ENCODE peak calls at places on chromosomes 13 and 19, in six cellular contexts. One of them, this sample, is unnamed.

GRCh38 chr19:38773469-38774177 is at the start of gene LGALS7:
- DNase-seq in H1: no peak
- DNase-seq in HepG2: no peak
- DNase-seq in K562: no peak
- DNase-seq in HCT116: no peak
- DNase-seq in endothelial cell of umbilical vein: no peak
- DNase-seq in this sample: no peak

GRCh38 chr19:41114132-41114531 is at the start of gene CYP2F1:
- DNase-seq in endothelial cell of umbilical vein: no peak
- DNase-seq in H1: no peak
- DNase-seq in K562: peak; percentile 2
- DNase-seq in HepG2: no peak
- DNase-seq in HCT116: no peak
- DNase-seq in this sample: no peak

GRCh38 chr19:15759962-15760565 is 22.3 kb downstream of the OR10H3 start:
- DNase-seq in endothelial cell of umbilical vein: no peak
- DNase-seq in K562: peak; percentile 32
- DNase-seq in H1: no peak
- DNase-seq in HepG2: peak; percentile 34
- DNase-seq in HCT116: peak; percentile 12
- DNase-seq in this sample: no peak

GRCh38 chr13:22081430-22081829 is 410.6 kb downstream of the FGF9 start:
- DNase-seq in HepG2: no peak
- DNase-seq in endothelial cell of umbilical vein: no peak
- DNase-seq in K562: no peak
- DNase-seq in HCT116: no peak
- DNase-seq in H1: no peak
- DNase-seq in this sample: no peak

GRCh38 chr13:51797664-51798488 is 6.1 kb downstream of the DHRS12 start:
- DNase-seq in K562: no peak
- DNase-seq in HCT116: peak; percentile 66
- DNase-seq in endothelial cell of umbilical vein: peak; percentile 36
- DNase-seq in H1: no peak
- DNase-seq in HepG2: peak; percentile 66
- DNase-seq in this sample: no peak

GRCh38 chr13:102914629-102914935 is 68.8 kb downstream of the ERCC5 start:
- DNase-seq in K562: no peak
- DNase-seq in H1: no peak
- DNase-seq in HCT116: no peak
- DNase-seq in endothelial cell of umbilical vein: no peak
- DNase-seq in HepG2: no peak
- DNase-seq in this sample: no peak

GRCh38 chr19:33558846-33559245 is 37.3 kb upstream of the PEPD start:
- DNase-seq in HCT116: no peak
- DNase-seq in H1: no peak
- DNase-seq in K562: no peak
- DNase-seq in HepG2: no peak
- DNase-seq in endothelial cell of umbilical vein: no peak
- DNase-seq in this sample: no peak

GRCh38 chr13:33606692-33607091 is 211.3 kb upstream of the RFC3 start:
- DNase-seq in H1: peak; percentile 23
- DNase-seq in HCT116: no peak
- DNase-seq in K562: no peak
- DNase-seq in HepG2: no peak
- DNase-seq in endothelial cell of umbilical vein: no peak
- DNase-seq in this sample: no peak

GRCh38 chr19:7230826-7231225 is 63.4 kb downstream of the INSR start:
- DNase-seq in K562: no peak
- DNase-seq in H1: no peak
- DNase-seq in HCT116: no peak
- DNase-seq in HepG2: no peak
- DNase-seq in endothelial cell of umbilical vein: no peak
- DNase-seq in this sample: no peak

GRCh38 chr19:30063184-30064020 is 121.4 kb downstream of the URI1 start:
- DNase-seq in HCT116: no peak
- DNase-seq in endothelial cell of umbilical vein: no peak
- DNase-seq in H1: no peak
- DNase-seq in K562: no peak
- DNase-seq in HepG2: no peak
- DNase-seq in this sample: no peak

GRCh38 chr19:32809254-32809653 is 60.3 kb downstream of the SLC7A9 start:
- DNase-seq in HepG2: no peak
- DNase-seq in K562: no peak
- DNase-seq in HCT116: no peak
- DNase-seq in H1: no peak
- DNase-seq in endothelial cell of umbilical vein: no peak
- DNase-seq in this sample: no peak

GRCh38 chr13:112961457-112962369 is 7.3 kb upstream of the MCF2L start:
- DNase-seq in H1: no peak
- DNase-seq in K562: no peak
- DNase-seq in endothelial cell of umbilical vein: no peak
- DNase-seq in HCT116: no peak
- DNase-seq in HepG2: no peak
- DNase-seq in this sample: no peak

GRCh38 chr19:18379803-18380747 is 5.9 kb upstream of the GDF15 start:
- DNase-seq in H1: no peak
- DNase-seq in HCT116: peak; percentile 93
- DNase-seq in endothelial cell of umbilical vein: no peak
- DNase-seq in K562: peak; percentile 48
- DNase-seq in HepG2: peak; percentile 98
- DNase-seq in this sample: no peak

GRCh38 chr19:51980116-51980736 is 6.4 kb downstream of the ZNF350 start:
- DNase-seq in HepG2: no peak
- DNase-seq in endothelial cell of umbilical vein: no peak
- DNase-seq in H1: no peak
- DNase-seq in K562: no peak
- DNase-seq in HCT116: no peak
- DNase-seq in this sample: no peak

GRCh38 chr19:55158848-55159793 is 1.6 kb upstream of the TNNI3 start:
- DNase-seq in H1: no peak
- DNase-seq in K562: peak; percentile 77
- DNase-seq in HepG2: no peak
- DNase-seq in endothelial cell of umbilical vein: no peak
- DNase-seq in HCT116: no peak
- DNase-seq in this sample: no peak

GRCh38 chr13:39776439-39776838 is 121.0 kb downstream of the COG6 start:
- DNase-seq in H1: no peak
- DNase-seq in endothelial cell of umbilical vein: peak; percentile 77
- DNase-seq in HCT116: no peak
- DNase-seq in K562: no peak
- DNase-seq in HepG2: no peak
- DNase-seq in this sample: no peak

GRCh38 chr19:11198175-11198534 is 810 bp upstream of the KANK2 start:
- DNase-seq in endothelial cell of umbilical vein: no peak
- DNase-seq in H1: no peak
- DNase-seq in HepG2: no peak
- DNase-seq in HCT116: no peak
- DNase-seq in K562: no peak
- DNase-seq in this sample: no peak

GRCh38 chr13:75481176-75482069 is 546 bp downstream of the TBC1D4 start:
- DNase-seq in endothelial cell of umbilical vein: peak; percentile 52
- DNase-seq in K562: peak; percentile 7
- DNase-seq in HepG2: no peak
- DNase-seq in HCT116: no peak
- DNase-seq in H1: no peak
- DNase-seq in this sample: no peak

GRCh38 chr19:35120898-35121297 is 5.3 kb downstream of the FXYD3 start:
- DNase-seq in HCT116: no peak
- DNase-seq in K562: no peak
- DNase-seq in endothelial cell of umbilical vein: no peak
- DNase-seq in H1: no peak
- DNase-seq in HepG2: no peak
- DNase-seq in this sample: no peak

GRCh38 chr13:52454825-52455676 is at the start of gene CKAP2:
- DNase-seq in HepG2: peak; percentile 88
- DNase-seq in endothelial cell of umbilical vein: peak; percentile 97
- DNase-seq in K562: peak; percentile 83
- DNase-seq in HCT116: peak; percentile 89
- DNase-seq in H1: peak; percentile 77
- DNase-seq in this sample: peak; percentile 77

GRCh38 chr19:17303167-17303939 is at the start of gene ABHD8:
- DNase-seq in HCT116: peak; percentile 92
- DNase-seq in endothelial cell of umbilical vein: peak; percentile 96
- DNase-seq in K562: peak; percentile 95
- DNase-seq in HepG2: peak; percentile 93
- DNase-seq in H1: no peak
- DNase-seq in this sample: peak; percentile 72
- TF ChIP-seq POLR2A in HCT116: peak; percentile 46
- TF ChIP-seq POLR2A in endothelial cell of umbilical vein: no peak
- TF ChIP-seq POLR2A in K562: peak; percentile 64
- TF ChIP-seq POLR2A in HepG2: peak; percentile 77
- TF ChIP-seq POLR2A in H1: peak; percentile 37
- TF ChIP-seq POLR2A in this sample: peak; percentile 66

DNA sequence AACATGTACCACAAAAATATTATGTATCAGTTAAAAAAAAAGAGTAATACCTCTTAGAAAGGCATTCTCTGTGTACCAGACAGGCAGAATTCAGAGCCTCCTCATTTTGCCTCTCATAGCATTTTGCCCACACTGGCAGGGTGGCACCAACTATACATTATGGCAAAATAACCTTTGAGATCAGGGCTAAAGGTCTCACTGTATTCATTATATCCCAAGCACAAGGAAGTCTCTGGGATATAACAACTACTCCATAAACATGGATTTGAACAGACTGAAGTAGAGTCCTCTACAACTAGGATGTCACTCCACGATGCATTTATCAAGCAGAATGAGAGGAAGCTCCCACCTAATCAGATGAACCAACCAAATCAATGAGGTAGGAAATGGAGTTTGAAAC is 10.6 kb downstream of the SUCLA2 start:
- DNase-seq in HCT116: no peak
- DNase-seq in K562: no peak
- DNase-seq in HepG2: no peak
- DNase-seq in H1: no peak
- DNase-seq in endothelial cell of umbilical vein: no peak
- DNase-seq in this sample: no peak
- H3K79me2 ChIP-seq in HCT116: peaks cover 36% of the 10 kb centered on the region
- H3K79me2 ChIP-seq in K562: peaks cover 9% of the 10 kb centered on the region
- H3K79me2 ChIP-seq in HepG2: peaks cover 29% of the 10 kb centered on the region
- H3K79me2 ChIP-seq in H1: peaks cover 39% of the 10 kb centered on the region
- H3K79me2 ChIP-seq in endothelial cell of umbilical vein: peaks cover 15% of the 10 kb centered on the region
- H3K79me2 ChIP-seq in this sample: peaks cover 1% of the 10 kb centered on the region

GRCh38 chr19:5893907-5894703 is 9.5 kb downstream of the NDUFA11 start:
- DNase-seq in H1: no peak
- DNase-seq in HepG2: no peak
- DNase-seq in endothelial cell of umbilical vein: peak; percentile 51
- DNase-seq in HCT116: no peak
- DNase-seq in K562: peak; percentile 59
- DNase-seq in this sample: no peak
- TF ChIP-seq POLR2A in H1: no peak
- TF ChIP-seq POLR2A in HepG2: peak; percentile 48
- TF ChIP-seq POLR2A in endothelial cell of umbilical vein: no peak
- TF ChIP-seq POLR2A in HCT116: no peak
- TF ChIP-seq POLR2A in K562: peak; percentile 52
- TF ChIP-seq POLR2A in this sample: peak; percentile 59

GRCh38 chr13:74040200-74040599 is 94.0 kb downstream of the KLF12 start:
- DNase-seq in HepG2: peak; percentile 49
- DNase-seq in HCT116: peak; percentile 49
- DNase-seq in K562: peak; percentile 15
- DNase-seq in endothelial cell of umbilical vein: peak; percentile 18
- DNase-seq in H1: peak; percentile 58
- DNase-seq in this sample: no peak
- H3K79me2 ChIP-seq in HepG2: no peaks in the 10 kb centered on the region
- H3K79me2 ChIP-seq in HCT116: no peaks in the 10 kb centered on the region
- H3K79me2 ChIP-seq in K562: no peaks in the 10 kb centered on the region
- H3K79me2 ChIP-seq in endothelial cell of umbilical vein: peaks cover 31% of the 10 kb centered on the region
- H3K79me2 ChIP-seq in H1: peaks cover 8% of the 10 kb centered on the region
- H3K79me2 ChIP-seq in this sample: no peaks in the 10 kb centered on the region

GRCh38 chr19:42254850-42255765 is at the start of gene ERF:
- DNase-seq in HCT116: peak; percentile 65
- DNase-seq in endothelial cell of umbilical vein: peak; percentile 93
- DNase-seq in K562: peak; percentile 91
- DNase-seq in H1: no peak
- DNase-seq in HepG2: peak; percentile 74
- DNase-seq in this sample: peak; percentile 45
- TF ChIP-seq POLR2A in HCT116: peak; percentile 53
- TF ChIP-seq POLR2A in endothelial cell of umbilical vein: peak; percentile 86
- TF ChIP-seq POLR2A in K562: peak; percentile 40
- TF ChIP-seq POLR2A in H1: no peak
- TF ChIP-seq POLR2A in HepG2: peak; percentile 92
- TF ChIP-seq POLR2A in this sample: peak; percentile 89

GRCh38 chr19:49106648-49107135 is 7.5 kb upstream of the LIN7B start:
- DNase-seq in HCT116: peak; percentile 43
- DNase-seq in endothelial cell of umbilical vein: peak; percentile 45
- DNase-seq in HepG2: peak; percentile 59
- DNase-seq in K562: no peak
- DNase-seq in H1: no peak
- DNase-seq in this sample: no peak

GRCh38 chr19:49102303-49102702 is 11.9 kb upstream of the LIN7B start:
- DNase-seq in H1: no peak
- DNase-seq in endothelial cell of umbilical vein: no peak
- DNase-seq in HCT116: no peak
- DNase-seq in HepG2: no peak
- DNase-seq in K562: no peak
- DNase-seq in this sample: no peak

GRCh38 chr19:49104229-49104864 is 9.8 kb upstream of the LIN7B start:
- DNase-seq in HCT116: no peak
- DNase-seq in HepG2: no peak
- DNase-seq in endothelial cell of umbilical vein: no peak
- DNase-seq in K562: no peak
- DNase-seq in H1: no peak
- DNase-seq in this sample: no peak

GRCh38 chr19:49101160-49101559 is 13.0 kb upstream of the LIN7B start:
- DNase-seq in HepG2: no peak
- DNase-seq in HCT116: no peak
- DNase-seq in K562: peak; percentile 32
- DNase-seq in H1: no peak
- DNase-seq in endothelial cell of umbilical vein: no peak
- DNase-seq in this sample: no peak

DNA sequence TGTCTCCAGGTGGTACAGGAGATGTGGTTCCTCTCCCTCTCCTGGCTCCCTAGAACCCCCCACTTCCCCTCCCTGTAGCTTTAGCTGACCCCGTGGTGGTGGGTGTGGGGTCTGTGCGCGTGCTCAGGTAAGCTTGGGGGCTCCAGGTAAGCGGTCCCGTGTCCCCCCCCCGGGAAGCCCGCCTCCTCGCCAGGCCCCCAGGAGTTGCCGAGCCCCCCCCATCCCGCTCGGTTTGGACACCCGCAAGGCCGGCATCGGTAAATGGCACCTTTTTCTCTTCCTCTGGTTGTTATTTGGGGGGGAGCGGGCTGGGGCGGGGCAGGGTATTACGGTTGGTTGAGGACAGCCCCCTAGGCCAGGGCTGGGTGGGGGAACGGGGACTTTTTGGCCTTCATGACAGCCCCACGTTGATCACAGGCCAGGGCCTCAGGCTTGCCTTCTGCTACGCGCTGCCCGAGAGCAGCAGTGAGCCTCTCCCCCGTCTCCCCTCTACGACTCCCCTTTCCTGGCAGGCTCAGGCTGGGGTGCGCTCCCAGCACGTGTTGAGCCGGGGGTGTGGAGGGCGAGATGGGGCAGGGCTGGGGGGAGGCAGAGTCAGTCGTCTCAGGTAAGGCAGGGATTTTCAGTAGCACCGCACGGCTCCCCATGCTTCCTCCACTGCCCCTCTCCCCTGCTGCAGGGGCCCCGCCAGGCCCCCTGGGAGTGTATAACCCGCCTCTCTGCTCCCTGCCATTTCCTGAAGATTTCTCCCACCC is 10.7 kb upstream of the LIN7B start:
- DNase-seq in K562: no peak
- DNase-seq in HepG2: no peak
- DNase-seq in H1: no peak
- DNase-seq in HCT116: no peak
- DNase-seq in endothelial cell of umbilical vein: no peak
- DNase-seq in this sample: no peak
- H3K79me2 ChIP-seq in K562: peaks cover 25% of the 10 kb centered on the region
- H3K79me2 ChIP-seq in HepG2: peaks cover 6% of the 10 kb centered on the region
- H3K79me2 ChIP-seq in H1: peaks cover 14% of the 10 kb centered on the region
- H3K79me2 ChIP-seq in HCT116: peaks cover 65% of the 10 kb centered on the region
- H3K79me2 ChIP-seq in endothelial cell of umbilical vein: peaks cover 12% of the 10 kb centered on the region
- H3K79me2 ChIP-seq in this sample: no peaks in the 10 kb centered on the region